ENCODE peak calls at places on chromosomes 13 and 19, in seven cellular contexts. A, D, U, I, F, T and P are unnamed samples. For H3K4me1, the result is how much of the 10 kb centered on the place peaks cover.

GRCh38 chr13:106109391-106109791 is 426.1 kb downstream of the EFNB2 start:
- DNase-seq in D (no peak), A (no peak), U (no peak), T (peak), I (no peak), F (no peak), P (no peak)

GRCh38 chr19:47471733-47472457 is at the start of gene SLC8A2:
- DNase-seq in F (peak), U (no peak), D (peak), A (peak), I (peak), T (peak), P (peak)

GRCh38 chr13:26011996-26012688 is 39.7 kb downstream of the SHISA2 start:
- DNase-seq in U (no peak), I (peak), A (no peak), T (no peak), D (no peak), F (no peak), P (no peak)

GRCh38 chr13:47594833-47595232 is 406.2 kb downstream of the SUCLA2 start:
- DNase-seq in F (no peak), A (no peak), D (no peak), T (no peak), I (no peak), U (no peak), P (no peak)

GRCh38 chr19:53958168-53958571 is 4.6 kb upstream of the CACNG8 start:
- DNase-seq in U (no peak), F (no peak), A (no peak), D (no peak), I (peak), T (no peak), P (no peak)

GRCh38 chr19:44809856-44810554 is 1.1 kb downstream of the BCAM start:
- DNase-seq in U (no peak), T (no peak), I (peak), F (no peak), D (peak), A (no peak), P (no peak)

GRCh38 chr13:25882732-25883357 is 169.0 kb downstream of the SHISA2 start:
- DNase-seq in D (no peak), F (no peak), T (no peak), U (no peak), A (peak), I (no peak), P (no peak)

GRCh38 chr19:12952488-12953455 is 4.3 kb downstream of the GADD45GIP1 start:
- DNase-seq in F (peak), I (no peak), A (no peak), U (no peak), D (peak), T (peak), P (peak)

DNA sequence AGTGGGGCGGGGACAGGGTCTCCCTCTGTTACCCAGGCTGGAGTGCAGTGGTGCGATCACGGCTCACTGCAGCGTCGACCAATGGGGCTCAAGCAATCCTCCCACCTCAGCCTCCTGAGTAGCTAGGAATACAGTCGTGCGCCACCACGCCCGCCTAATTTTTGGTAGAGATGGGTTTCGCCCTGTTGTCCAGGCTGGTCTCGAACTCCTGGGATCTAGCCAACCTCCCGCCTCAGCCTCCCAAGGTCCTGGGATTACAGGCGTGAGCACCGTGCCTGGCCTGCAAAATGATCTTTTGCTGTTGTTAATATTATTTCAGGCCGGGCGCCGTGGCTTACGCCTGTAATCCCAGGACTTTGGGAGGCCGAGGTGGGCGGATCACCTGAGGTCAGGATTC is 621 bp upstream of the TGDS start:
- DNase-seq in U (no peak), T (no peak), I (no peak), D (no peak), A (no peak), F (peak), P (no peak)
- H3K27ac ChIP-seq in U (no peak), T (no peak), I (no peak), D (peak), A (no peak), F (peak), P (peak)

GRCh38 chr19:15254547-15254946 is 22.3 kb upstream of the EPHX3 start:
- DNase-seq in A (no peak), T (no peak), D (no peak), F (no peak), U (no peak), I (no peak), P (no peak)
- H3K4me1 ChIP-seq in A (under half), T (under half), D (under half), F (under half), U (under half), I (under half), P (under half)

DNA sequence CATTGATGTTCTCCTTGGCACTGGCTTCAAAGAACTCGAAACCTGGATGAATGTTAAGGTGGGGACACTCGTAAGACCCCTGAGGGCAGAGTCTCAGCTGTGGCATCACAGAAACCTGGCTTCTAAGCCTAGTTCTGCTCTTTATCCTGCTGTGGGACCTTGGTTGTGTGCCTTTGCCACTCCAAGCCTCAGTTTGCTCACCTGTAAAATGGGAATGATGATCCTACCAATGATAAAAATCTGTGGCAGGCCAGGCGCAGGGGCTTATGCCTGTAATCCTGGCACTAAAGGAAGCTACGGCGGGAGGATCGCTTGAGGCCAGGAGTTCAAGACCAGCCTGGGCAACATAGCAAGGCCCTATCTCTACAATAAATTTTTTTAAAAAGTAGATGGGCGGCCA is 13.9 kb downstream of the RAB3D start:
- DNase-seq in T (no peak), A (no peak), U (no peak), I (no peak), F (no peak), D (no peak), P (no peak)
- H3K27ac ChIP-seq in T (no peak), A (no peak), U (no peak), I (peak), F (no peak), D (no peak), P (no peak)

DNA sequence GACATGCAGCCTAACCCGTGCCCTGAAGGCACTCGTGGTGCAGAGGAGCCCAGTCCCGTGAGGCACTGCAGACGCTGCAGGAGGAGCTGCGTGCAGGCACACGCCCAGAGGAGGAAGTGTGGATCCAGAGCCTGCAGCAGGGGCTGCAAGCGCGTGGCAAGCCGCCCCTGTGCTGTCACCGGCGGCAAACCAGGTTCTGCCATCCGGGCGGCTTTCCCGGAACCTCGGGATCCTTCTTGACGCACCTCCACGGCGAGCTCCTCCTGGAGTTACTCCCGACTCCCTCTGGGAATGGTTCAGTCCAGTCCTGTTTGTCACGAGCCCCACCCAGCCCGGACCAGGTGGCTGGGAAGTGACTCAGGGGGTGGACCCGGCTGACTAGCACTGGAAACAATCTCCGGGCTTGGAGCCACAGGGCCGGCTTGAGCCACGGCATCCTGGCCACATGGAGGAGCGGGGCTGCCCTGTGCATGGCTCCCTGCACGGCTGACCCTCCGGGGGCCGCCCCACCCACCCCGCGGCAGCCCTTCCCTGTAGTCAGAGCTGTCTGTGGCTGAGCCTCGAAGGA is 10.2 kb downstream of the DPP9 start:
- DNase-seq in T (peak), F (peak), U (peak), A (no peak), I (peak), D (peak), P (peak)
- H3K4me1 ChIP-seq in T (half or more), F (under half), U (under half), A (under half), I (under half), D (under half), P (under half)

GRCh38 chr19:51511353-51511752 is 9.8 kb upstream of the SIGLEC12 start:
- DNase-seq in I (no peak), T (no peak), A (no peak), U (no peak), D (no peak), F (no peak), P (no peak)
- H3K27ac ChIP-seq in I (no peak), T (no peak), A (no peak), U (no peak), D (no peak), F (no peak), P (no peak)

GRCh38 chr13:46179576-46180368 is 2.2 kb downstream of the LCP1 start:
- DNase-seq in T (no peak), U (peak), I (no peak), A (no peak), F (peak), D (no peak), P (peak)

GRCh38 chr13:46176756-46177155 is 5.2 kb downstream of the LCP1 start:
- DNase-seq in F (no peak), T (no peak), I (no peak), U (peak), A (peak), D (no peak), P (no peak)

GRCh38 chr13:46180393-46180792 is 1.6 kb downstream of the LCP1 start:
- DNase-seq in F (no peak), U (no peak), D (no peak), I (no peak), A (no peak), T (no peak), P (no peak)

GRCh38 chr13:46178821-46179220 is 3.2 kb downstream of the LCP1 start:
- DNase-seq in F (no peak), U (no peak), A (no peak), T (no peak), I (no peak), D (no peak), P (no peak)

DNA sequence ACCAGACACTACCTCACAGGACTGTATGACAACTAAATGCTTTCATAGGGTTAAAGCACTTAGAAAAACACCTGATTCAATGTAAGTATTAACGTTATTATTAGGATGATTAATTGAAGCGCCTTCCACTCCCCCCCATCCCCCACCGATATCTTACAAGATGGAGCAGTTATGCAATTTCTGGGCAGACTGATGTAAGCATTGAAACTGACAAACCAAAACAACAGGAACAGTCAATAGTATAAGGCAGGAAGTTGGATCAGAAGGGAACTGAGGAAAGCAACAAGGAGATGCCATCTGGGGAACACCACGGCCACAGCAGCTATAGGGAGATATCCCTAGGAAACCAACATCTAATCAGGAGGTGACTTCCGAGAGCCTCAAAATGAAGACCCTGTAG is 3.8 kb downstream of the LCP1 start:
- DNase-seq in U (peak), D (no peak), F (no peak), T (no peak), I (no peak), A (no peak), P (peak)
- H3K4me1 ChIP-seq in U (under half), D (under half), F (under half), T (under half), I (under half), A (under half), P (under half)

GRCh38 chr13:73103238-73103637 is 44.4 kb downstream of the KLF5 start:
- DNase-seq in D (no peak), F (no peak), T (no peak), U (no peak), I (no peak), A (no peak), P (no peak)
- H3K27ac ChIP-seq in D (no peak), F (no peak), T (no peak), U (no peak), I (no peak), A (no peak), P (no peak)

DNA sequence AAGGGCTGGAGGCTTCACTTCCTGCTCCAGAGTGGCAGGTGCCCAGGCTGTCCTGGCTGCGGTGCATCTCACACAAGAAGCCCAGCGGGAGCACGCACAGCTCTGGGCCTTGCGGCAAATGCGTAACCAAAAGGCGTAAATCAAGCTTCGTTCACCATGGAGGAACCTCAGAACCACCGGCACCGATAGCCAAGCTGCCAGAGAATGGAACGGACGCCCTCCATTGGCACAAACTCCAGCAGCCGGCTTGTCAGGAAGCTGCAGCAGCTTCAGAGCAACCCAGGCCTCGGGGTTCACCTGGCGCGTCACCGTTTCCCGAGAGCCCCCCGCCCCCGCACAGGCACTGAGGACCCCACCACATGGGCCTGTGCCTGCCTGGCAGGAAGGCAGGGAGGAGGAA is 76.7 kb downstream of the RASA3 start:
- DNase-seq in A (no peak), I (peak), U (no peak), F (no peak), T (no peak), D (no peak), P (no peak)
- H3K4me1 ChIP-seq in A (under half), I (under half), U (under half), F (under half), T (under half), D (under half), P (under half)

DNA sequence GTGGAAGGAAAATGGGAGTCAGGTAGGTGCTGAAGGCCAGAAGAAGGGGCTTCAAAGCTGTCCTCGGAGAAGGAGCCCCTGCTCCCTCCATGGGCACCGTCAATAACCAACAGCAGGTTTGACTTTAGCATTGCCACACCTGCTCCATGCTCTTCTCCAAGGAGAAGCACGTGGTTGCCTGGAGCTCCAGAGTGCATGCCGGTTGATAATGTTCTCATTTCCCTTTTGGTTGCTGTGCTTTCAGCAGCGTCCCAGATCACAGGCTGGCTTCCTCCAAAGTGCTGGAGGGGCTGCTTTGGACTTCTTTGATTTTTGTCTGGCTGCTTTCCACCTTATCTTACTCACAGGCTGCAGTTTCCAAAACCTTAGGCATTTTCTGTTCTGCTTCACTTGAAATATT is 123.7 kb upstream of the IRS2 start:
- DNase-seq in T (no peak), A (no peak), F (no peak), U (no peak), I (no peak), D (no peak), P (no peak)
- H3K27ac ChIP-seq in T (no peak), A (no peak), F (no peak), U (no peak), I (no peak), D (no peak), P (no peak)